ENCODE peak calls at places on chromosomes 6 and 20, in six cellular contexts. One of them, this sample, is unnamed.

GRCh38 chr6:168377481-168377850 is 57.9 kb upstream of the DACT2 start:
- DNase-seq in activated CD8-positive, alpha-beta memory T cell treated with anti-CD3 and anti-CD28 coated beads for 48 hours: no peak
- DNase-seq in stimulated activated CD4-positive, alpha-beta T cell treated with anti-CD3 and anti-CD28 coated beads, Interleukin-1b, Interleukin-23, amount 100 ng/mL, for 1 hour: no peak
- DNase-seq in RCC 7860: no peak
- DNase-seq in ascending aorta: no peak
- DNase-seq in nucleus accumbens: no peak
- DNase-seq in this sample: no peak

GRCh38 chr6:32774428-32774827 is 11.1 kb upstream of the HLA-DQB2 start:
- DNase-seq in activated CD8-positive, alpha-beta memory T cell treated with anti-CD3 and anti-CD28 coated beads for 48 hours: no peak
- DNase-seq in stimulated activated CD4-positive, alpha-beta T cell treated with anti-CD3 and anti-CD28 coated beads, Interleukin-1b, Interleukin-23, amount 100 ng/mL, for 1 hour: no peak
- DNase-seq in ascending aorta: no peak
- DNase-seq in RCC 7860: no peak
- DNase-seq in nucleus accumbens: no peak
- DNase-seq in this sample: no peak

GRCh38 chr6:44224154-44224977 is 971 bp downstream of the SLC29A1 start:
- DNase-seq in activated CD8-positive, alpha-beta memory T cell treated with anti-CD3 and anti-CD28 coated beads for 48 hours: no peak
- DNase-seq in RCC 7860: no peak
- DNase-seq in stimulated activated CD4-positive, alpha-beta T cell treated with anti-CD3 and anti-CD28 coated beads, Interleukin-1b, Interleukin-23, amount 100 ng/mL, for 1 hour: no peak
- DNase-seq in nucleus accumbens: no peak
- DNase-seq in ascending aorta: no peak
- DNase-seq in this sample: no peak

GRCh38 chr6:73610444-73611275 is 43.1 kb downstream of the SLC17A5 start:
- DNase-seq in RCC 7860: peak
- DNase-seq in nucleus accumbens: no peak
- DNase-seq in stimulated activated CD4-positive, alpha-beta T cell treated with anti-CD3 and anti-CD28 coated beads, Interleukin-1b, Interleukin-23, amount 100 ng/mL, for 1 hour: no peak
- DNase-seq in activated CD8-positive, alpha-beta memory T cell treated with anti-CD3 and anti-CD28 coated beads for 48 hours: no peak
- DNase-seq in ascending aorta: no peak
- DNase-seq in this sample: peak

GRCh38 chr20:50369225-50370035 is 140.8 kb upstream of the PTPN1 start:
- DNase-seq in RCC 7860: no peak
- DNase-seq in ascending aorta: no peak
- DNase-seq in stimulated activated CD4-positive, alpha-beta T cell treated with anti-CD3 and anti-CD28 coated beads, Interleukin-1b, Interleukin-23, amount 100 ng/mL, for 1 hour: no peak
- DNase-seq in nucleus accumbens: no peak
- DNase-seq in activated CD8-positive, alpha-beta memory T cell treated with anti-CD3 and anti-CD28 coated beads for 48 hours: no peak
- DNase-seq in this sample: no peak

GRCh38 chr6:52502306-52503029 is 74.4 kb downstream of the TRAM2 start:
- DNase-seq in stimulated activated CD4-positive, alpha-beta T cell treated with anti-CD3 and anti-CD28 coated beads, Interleukin-1b, Interleukin-23, amount 100 ng/mL, for 1 hour: no peak
- DNase-seq in activated CD8-positive, alpha-beta memory T cell treated with anti-CD3 and anti-CD28 coated beads for 48 hours: no peak
- DNase-seq in ascending aorta: no peak
- DNase-seq in RCC 7860: no peak
- DNase-seq in nucleus accumbens: no peak
- DNase-seq in this sample: no peak

GRCh38 chr6:106693343-106693742 is 64.0 kb downstream of the QRSL1 start:
- DNase-seq in activated CD8-positive, alpha-beta memory T cell treated with anti-CD3 and anti-CD28 coated beads for 48 hours: no peak
- DNase-seq in nucleus accumbens: no peak
- DNase-seq in RCC 7860: no peak
- DNase-seq in stimulated activated CD4-positive, alpha-beta T cell treated with anti-CD3 and anti-CD28 coated beads, Interleukin-1b, Interleukin-23, amount 100 ng/mL, for 1 hour: no peak
- DNase-seq in ascending aorta: no peak
- DNase-seq in this sample: no peak

GRCh38 chr6:108945686-108946158 is 97.5 kb downstream of the ARMC2 start:
- DNase-seq in stimulated activated CD4-positive, alpha-beta T cell treated with anti-CD3 and anti-CD28 coated beads, Interleukin-1b, Interleukin-23, amount 100 ng/mL, for 1 hour: no peak
- DNase-seq in RCC 7860: no peak
- DNase-seq in ascending aorta: peak
- DNase-seq in activated CD8-positive, alpha-beta memory T cell treated with anti-CD3 and anti-CD28 coated beads for 48 hours: no peak
- DNase-seq in nucleus accumbens: peak
- DNase-seq in this sample: peak

GRCh38 chr6:97068211-97068610 is 143.7 kb downstream of the KLHL32 start:
- DNase-seq in stimulated activated CD4-positive, alpha-beta T cell treated with anti-CD3 and anti-CD28 coated beads, Interleukin-1b, Interleukin-23, amount 100 ng/mL, for 1 hour: no peak
- DNase-seq in ascending aorta: no peak
- DNase-seq in activated CD8-positive, alpha-beta memory T cell treated with anti-CD3 and anti-CD28 coated beads for 48 hours: no peak
- DNase-seq in nucleus accumbens: no peak
- DNase-seq in RCC 7860: peak
- DNase-seq in this sample: no peak

GRCh38 chr20:46129955-46130481 is 11.9 kb downstream of the CD40 start:
- DNase-seq in activated CD8-positive, alpha-beta memory T cell treated with anti-CD3 and anti-CD28 coated beads for 48 hours: no peak
- DNase-seq in ascending aorta: no peak
- DNase-seq in stimulated activated CD4-positive, alpha-beta T cell treated with anti-CD3 and anti-CD28 coated beads, Interleukin-1b, Interleukin-23, amount 100 ng/mL, for 1 hour: no peak
- DNase-seq in RCC 7860: no peak
- DNase-seq in nucleus accumbens: no peak
- DNase-seq in this sample: no peak

GRCh38 chr6:583639-584038 is 73.3 kb downstream of the HUS1B start:
- DNase-seq in activated CD8-positive, alpha-beta memory T cell treated with anti-CD3 and anti-CD28 coated beads for 48 hours: no peak
- DNase-seq in ascending aorta: no peak
- DNase-seq in stimulated activated CD4-positive, alpha-beta T cell treated with anti-CD3 and anti-CD28 coated beads, Interleukin-1b, Interleukin-23, amount 100 ng/mL, for 1 hour: no peak
- DNase-seq in RCC 7860: no peak
- DNase-seq in nucleus accumbens: no peak
- DNase-seq in this sample: no peak

GRCh38 chr6:79543411-79543810 is 6.2 kb upstream of the LCA5 start:
- DNase-seq in ascending aorta: no peak
- DNase-seq in activated CD8-positive, alpha-beta memory T cell treated with anti-CD3 and anti-CD28 coated beads for 48 hours: no peak
- DNase-seq in nucleus accumbens: no peak
- DNase-seq in stimulated activated CD4-positive, alpha-beta T cell treated with anti-CD3 and anti-CD28 coated beads, Interleukin-1b, Interleukin-23, amount 100 ng/mL, for 1 hour: no peak
- DNase-seq in RCC 7860: no peak
- DNase-seq in this sample: no peak

GRCh38 chr6:127120787-127121636 is 2.5 kb downstream of the RSPO3 start:
- DNase-seq in nucleus accumbens: peak
- DNase-seq in ascending aorta: no peak
- DNase-seq in activated CD8-positive, alpha-beta memory T cell treated with anti-CD3 and anti-CD28 coated beads for 48 hours: no peak
- DNase-seq in RCC 7860: peak
- DNase-seq in stimulated activated CD4-positive, alpha-beta T cell treated with anti-CD3 and anti-CD28 coated beads, Interleukin-1b, Interleukin-23, amount 100 ng/mL, for 1 hour: no peak
- DNase-seq in this sample: no peak

GRCh38 chr6:3439961-3440360 is 16.9 kb downstream of the SLC22A23 start:
- DNase-seq in activated CD8-positive, alpha-beta memory T cell treated with anti-CD3 and anti-CD28 coated beads for 48 hours: no peak
- DNase-seq in nucleus accumbens: no peak
- DNase-seq in RCC 7860: no peak
- DNase-seq in stimulated activated CD4-positive, alpha-beta T cell treated with anti-CD3 and anti-CD28 coated beads, Interleukin-1b, Interleukin-23, amount 100 ng/mL, for 1 hour: no peak
- DNase-seq in ascending aorta: no peak
- DNase-seq in this sample: no peak

GRCh38 chr6:154430494-154430919 is 73.9 kb upstream of the IPCEF1 start:
- DNase-seq in activated CD8-positive, alpha-beta memory T cell treated with anti-CD3 and anti-CD28 coated beads for 48 hours: no peak
- DNase-seq in nucleus accumbens: no peak
- DNase-seq in RCC 7860: peak
- DNase-seq in ascending aorta: no peak
- DNase-seq in stimulated activated CD4-positive, alpha-beta T cell treated with anti-CD3 and anti-CD28 coated beads, Interleukin-1b, Interleukin-23, amount 100 ng/mL, for 1 hour: no peak
- DNase-seq in this sample: no peak

GRCh38 chr6:48733581-48733980 is 622.6 kb upstream of the PTCHD4 start:
- DNase-seq in nucleus accumbens: no peak
- DNase-seq in stimulated activated CD4-positive, alpha-beta T cell treated with anti-CD3 and anti-CD28 coated beads, Interleukin-1b, Interleukin-23, amount 100 ng/mL, for 1 hour: no peak
- DNase-seq in RCC 7860: no peak
- DNase-seq in activated CD8-positive, alpha-beta memory T cell treated with anti-CD3 and anti-CD28 coated beads for 48 hours: no peak
- DNase-seq in ascending aorta: no peak
- DNase-seq in this sample: no peak

GRCh38 chr20:38727602-38728236 is 3.4 kb downstream of the SLC32A1 start:
- DNase-seq in nucleus accumbens: no peak
- DNase-seq in activated CD8-positive, alpha-beta memory T cell treated with anti-CD3 and anti-CD28 coated beads for 48 hours: no peak
- DNase-seq in ascending aorta: no peak
- DNase-seq in stimulated activated CD4-positive, alpha-beta T cell treated with anti-CD3 and anti-CD28 coated beads, Interleukin-1b, Interleukin-23, amount 100 ng/mL, for 1 hour: no peak
- DNase-seq in RCC 7860: no peak
- DNase-seq in this sample: no peak

GRCh38 chr20:58669287-58670006 is 18.4 kb downstream of the STX16 start:
- DNase-seq in ascending aorta: no peak
- DNase-seq in stimulated activated CD4-positive, alpha-beta T cell treated with anti-CD3 and anti-CD28 coated beads, Interleukin-1b, Interleukin-23, amount 100 ng/mL, for 1 hour: no peak
- DNase-seq in nucleus accumbens: no peak
- DNase-seq in RCC 7860: no peak
- DNase-seq in activated CD8-positive, alpha-beta memory T cell treated with anti-CD3 and anti-CD28 coated beads for 48 hours: no peak
- DNase-seq in this sample: no peak

GRCh38 chr20:44810061-44810390 is 320 bp downstream of the RIMS4 start:
- DNase-seq in activated CD8-positive, alpha-beta memory T cell treated with anti-CD3 and anti-CD28 coated beads for 48 hours: no peak
- DNase-seq in RCC 7860: no peak
- DNase-seq in nucleus accumbens: no peak
- DNase-seq in stimulated activated CD4-positive, alpha-beta T cell treated with anti-CD3 and anti-CD28 coated beads, Interleukin-1b, Interleukin-23, amount 100 ng/mL, for 1 hour: no peak
- DNase-seq in ascending aorta: no peak
- DNase-seq in this sample: no peak

GRCh38 chr6:31651602-31652191 is 764 bp downstream of the BAG6 start:
- DNase-seq in RCC 7860: peak
- DNase-seq in nucleus accumbens: no peak
- DNase-seq in stimulated activated CD4-positive, alpha-beta T cell treated with anti-CD3 and anti-CD28 coated beads, Interleukin-1b, Interleukin-23, amount 100 ng/mL, for 1 hour: no peak
- DNase-seq in activated CD8-positive, alpha-beta memory T cell treated with anti-CD3 and anti-CD28 coated beads for 48 hours: no peak
- DNase-seq in ascending aorta: no peak
- DNase-seq in this sample: no peak

GRCh38 chr6:148629197-148629909 is 117.5 kb upstream of the UST start:
- DNase-seq in ascending aorta: no peak
- DNase-seq in RCC 7860: no peak
- DNase-seq in stimulated activated CD4-positive, alpha-beta T cell treated with anti-CD3 and anti-CD28 coated beads, Interleukin-1b, Interleukin-23, amount 100 ng/mL, for 1 hour: no peak
- DNase-seq in nucleus accumbens: no peak
- DNase-seq in activated CD8-positive, alpha-beta memory T cell treated with anti-CD3 and anti-CD28 coated beads for 48 hours: no peak
- DNase-seq in this sample: peak

GRCh38 chr6:10441004-10441654 is 26.3 kb upstream of the TFAP2A start:
- DNase-seq in nucleus accumbens: no peak
- DNase-seq in ascending aorta: no peak
- DNase-seq in stimulated activated CD4-positive, alpha-beta T cell treated with anti-CD3 and anti-CD28 coated beads, Interleukin-1b, Interleukin-23, amount 100 ng/mL, for 1 hour: no peak
- DNase-seq in RCC 7860: peak
- DNase-seq in activated CD8-positive, alpha-beta memory T cell treated with anti-CD3 and anti-CD28 coated beads for 48 hours: no peak
- DNase-seq in this sample: peak

GRCh38 chr6:27553123-27553904 is 80.4 kb upstream of the ZNF184 start:
- DNase-seq in nucleus accumbens: no peak
- DNase-seq in activated CD8-positive, alpha-beta memory T cell treated with anti-CD3 and anti-CD28 coated beads for 48 hours: peak
- DNase-seq in ascending aorta: no peak
- DNase-seq in RCC 7860: peak
- DNase-seq in stimulated activated CD4-positive, alpha-beta T cell treated with anti-CD3 and anti-CD28 coated beads, Interleukin-1b, Interleukin-23, amount 100 ng/mL, for 1 hour: no peak
- DNase-seq in this sample: no peak